ENCODE peak calls at places on chromosomes 3 and 15, in six cellular contexts. One of them, this sample, is unnamed.

GRCh38 chr3:20054549-20054987 is 14.3 kb downstream of the KAT2B start:
- DNase-seq in foreskin keratinocyte: peak; percentile 99
- DNase-seq in tibial nerve: peak; percentile 43
- DNase-seq in heart left ventricle: peak; percentile 57
- DNase-seq in effector memory CD4-positive, alpha-beta T cell: peak; percentile 58
- DNase-seq in IMR-90: peak; percentile 78
- DNase-seq in this sample: peak; percentile 36

GRCh38 chr15:99100245-99101173 is 4.4 kb upstream of the SYNM start:
- DNase-seq in IMR-90: peak; percentile 63
- DNase-seq in tibial nerve: peak; percentile 71
- DNase-seq in heart left ventricle: peak; percentile 79
- DNase-seq in effector memory CD4-positive, alpha-beta T cell: no peak
- DNase-seq in foreskin keratinocyte: no peak
- DNase-seq in this sample: peak; percentile 93

GRCh38 chr15:50594311-50594710 is 47.8 kb upstream of the USP50 start:
- DNase-seq in tibial nerve: no peak
- DNase-seq in IMR-90: no peak
- DNase-seq in heart left ventricle: no peak
- DNase-seq in foreskin keratinocyte: no peak
- DNase-seq in effector memory CD4-positive, alpha-beta T cell: no peak
- DNase-seq in this sample: no peak

GRCh38 chr3:63538912-63539311 is 113.6 kb upstream of the SNTN start:
- DNase-seq in heart left ventricle: no peak
- DNase-seq in tibial nerve: no peak
- DNase-seq in effector memory CD4-positive, alpha-beta T cell: no peak
- DNase-seq in IMR-90: no peak
- DNase-seq in foreskin keratinocyte: no peak
- DNase-seq in this sample: no peak

GRCh38 chr3:156519758-156520162 is 35.2 kb downstream of the SSR3 start:
- DNase-seq in foreskin keratinocyte: no peak
- DNase-seq in effector memory CD4-positive, alpha-beta T cell: no peak
- DNase-seq in IMR-90: no peak
- DNase-seq in tibial nerve: no peak
- DNase-seq in heart left ventricle: no peak
- DNase-seq in this sample: no peak

GRCh38 chr3:87410110-87410509 is 133.7 kb upstream of the POU1F1 start:
- DNase-seq in foreskin keratinocyte: no peak
- DNase-seq in tibial nerve: no peak
- DNase-seq in effector memory CD4-positive, alpha-beta T cell: no peak
- DNase-seq in heart left ventricle: no peak
- DNase-seq in IMR-90: no peak
- DNase-seq in this sample: no peak

GRCh38 chr3:140577911-140578310 is 100.0 kb upstream of the TRIM42 start:
- DNase-seq in foreskin keratinocyte: no peak
- DNase-seq in tibial nerve: no peak
- DNase-seq in heart left ventricle: no peak
- DNase-seq in IMR-90: no peak
- DNase-seq in effector memory CD4-positive, alpha-beta T cell: no peak
- DNase-seq in this sample: no peak

GRCh38 chr3:28698706-28699105 is 350.1 kb upstream of the AZI2 start:
- DNase-seq in IMR-90: no peak
- DNase-seq in effector memory CD4-positive, alpha-beta T cell: no peak
- DNase-seq in heart left ventricle: no peak
- DNase-seq in foreskin keratinocyte: no peak
- DNase-seq in tibial nerve: no peak
- DNase-seq in this sample: no peak

GRCh38 chr3:23096041-23096440 is 107.1 kb upstream of the UBE2E2 start:
- DNase-seq in tibial nerve: no peak
- DNase-seq in heart left ventricle: no peak
- DNase-seq in IMR-90: no peak
- DNase-seq in effector memory CD4-positive, alpha-beta T cell: no peak
- DNase-seq in foreskin keratinocyte: no peak
- DNase-seq in this sample: no peak

GRCh38 chr3:172939651-172940293 is 189.2 kb downstream of the ECT2 start:
- DNase-seq in heart left ventricle: no peak
- DNase-seq in foreskin keratinocyte: no peak
- DNase-seq in effector memory CD4-positive, alpha-beta T cell: no peak
- DNase-seq in IMR-90: no peak
- DNase-seq in tibial nerve: no peak
- DNase-seq in this sample: no peak

GRCh38 chr15:45456212-45457106 is 66.1 kb downstream of the SLC30A4 start:
- DNase-seq in IMR-90: peak; percentile 100
- DNase-seq in foreskin keratinocyte: peak; percentile 99
- DNase-seq in heart left ventricle: peak; percentile 38
- DNase-seq in tibial nerve: peak; percentile 51
- DNase-seq in effector memory CD4-positive, alpha-beta T cell: peak; percentile 77
- DNase-seq in this sample: peak; percentile 30

GRCh38 chr3:183116051-183116614 is 16.8 kb upstream of the MCCC1 start:
- DNase-seq in IMR-90: no peak
- DNase-seq in tibial nerve: no peak
- DNase-seq in heart left ventricle: no peak
- DNase-seq in foreskin keratinocyte: peak; percentile 20
- DNase-seq in effector memory CD4-positive, alpha-beta T cell: no peak
- DNase-seq in this sample: peak; percentile 76

GRCh38 chr3:11909726-11910125 is 63.0 kb upstream of the TAMM41 start:
- DNase-seq in heart left ventricle: no peak
- DNase-seq in IMR-90: no peak
- DNase-seq in effector memory CD4-positive, alpha-beta T cell: no peak
- DNase-seq in foreskin keratinocyte: no peak
- DNase-seq in tibial nerve: no peak
- DNase-seq in this sample: no peak

GRCh38 chr15:77187751-77188464 is 117.0 kb upstream of the TSPAN3 start:
- DNase-seq in IMR-90: peak; percentile 47
- DNase-seq in tibial nerve: peak; percentile 58
- DNase-seq in effector memory CD4-positive, alpha-beta T cell: no peak
- DNase-seq in foreskin keratinocyte: peak; percentile 33
- DNase-seq in heart left ventricle: peak; percentile 71
- DNase-seq in this sample: no peak

GRCh38 chr3:128081846-128082245 is 29.6 kb downstream of the SEC61A1 start:
- DNase-seq in tibial nerve: no peak
- DNase-seq in effector memory CD4-positive, alpha-beta T cell: no peak
- DNase-seq in foreskin keratinocyte: no peak
- DNase-seq in IMR-90: peak; percentile 78
- DNase-seq in heart left ventricle: no peak
- DNase-seq in this sample: no peak

GRCh38 chr15:99424978-99425665 is 140.7 kb upstream of the MEF2A start:
- DNase-seq in foreskin keratinocyte: peak; percentile 78
- DNase-seq in effector memory CD4-positive, alpha-beta T cell: no peak
- DNase-seq in tibial nerve: peak; percentile 20
- DNase-seq in IMR-90: peak; percentile 90
- DNase-seq in heart left ventricle: peak; percentile 55
- DNase-seq in this sample: peak; percentile 50

GRCh38 chr3:79236488-79236887 is 531.3 kb downstream of the ROBO1 start:
- DNase-seq in tibial nerve: no peak
- DNase-seq in heart left ventricle: no peak
- DNase-seq in IMR-90: peak; percentile 32
- DNase-seq in foreskin keratinocyte: no peak
- DNase-seq in effector memory CD4-positive, alpha-beta T cell: no peak
- DNase-seq in this sample: no peak

GRCh38 chr3:192422321-192422997 is 304.9 kb downstream of the FGF12 start:
- DNase-seq in tibial nerve: no peak
- DNase-seq in foreskin keratinocyte: peak; percentile 65
- DNase-seq in IMR-90: no peak
- DNase-seq in heart left ventricle: no peak
- DNase-seq in effector memory CD4-positive, alpha-beta T cell: no peak
- DNase-seq in this sample: no peak

GRCh38 chr3:12401208-12401607 is 83.1 kb upstream of the TSEN2 start:
- DNase-seq in IMR-90: no peak
- DNase-seq in foreskin keratinocyte: no peak
- DNase-seq in tibial nerve: no peak
- DNase-seq in effector memory CD4-positive, alpha-beta T cell: no peak
- DNase-seq in heart left ventricle: no peak
- DNase-seq in this sample: no peak

GRCh38 chr3:37347941-37348340 is 173.6 kb upstream of the LRRFIP2 start:
- DNase-seq in IMR-90: peak; percentile 29
- DNase-seq in tibial nerve: no peak
- DNase-seq in effector memory CD4-positive, alpha-beta T cell: no peak
- DNase-seq in foreskin keratinocyte: no peak
- DNase-seq in heart left ventricle: no peak
- DNase-seq in this sample: no peak

GRCh38 chr3:133083395-133083794 is 45.2 kb downstream of the TMEM108 start:
- DNase-seq in foreskin keratinocyte: no peak
- DNase-seq in heart left ventricle: no peak
- DNase-seq in IMR-90: no peak
- DNase-seq in effector memory CD4-positive, alpha-beta T cell: no peak
- DNase-seq in tibial nerve: no peak
- DNase-seq in this sample: no peak

DNA sequence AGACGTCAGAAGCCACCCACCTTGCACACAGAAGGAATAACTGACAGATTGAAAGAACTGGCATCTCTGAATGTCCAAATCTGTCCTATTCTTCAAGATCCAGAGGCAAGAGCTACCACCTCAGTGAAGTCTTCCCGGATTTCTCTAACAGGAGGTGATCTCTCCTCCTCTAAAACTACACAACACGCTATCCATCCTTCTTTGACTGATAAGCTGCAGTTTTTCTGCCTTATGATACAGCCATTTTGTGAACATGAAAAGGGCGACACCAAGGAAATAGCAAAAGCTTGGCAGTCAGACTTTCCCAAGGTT is 37.1 kb upstream of the HES1 start:
- DNase-seq in foreskin keratinocyte: no peak
- DNase-seq in effector memory CD4-positive, alpha-beta T cell: no peak
- DNase-seq in IMR-90: no peak
- DNase-seq in tibial nerve: no peak
- DNase-seq in heart left ventricle: no peak
- DNase-seq in this sample: no peak
- H3K27me3 ChIP-seq in foreskin keratinocyte: peaks cover 28% of the 10 kb centered on the region
- H3K27me3 ChIP-seq in effector memory CD4-positive, alpha-beta T cell: no peaks in the 10 kb centered on the region
- H3K27me3 ChIP-seq in IMR-90: peaks cover 65% of the 10 kb centered on the region
- H3K27me3 ChIP-seq in tibial nerve: no peaks in the 10 kb centered on the region
- H3K27me3 ChIP-seq in heart left ventricle: no peaks in the 10 kb centered on the region
- H3K27me3 ChIP-seq in this sample: no peaks in the 10 kb centered on the region

DNA sequence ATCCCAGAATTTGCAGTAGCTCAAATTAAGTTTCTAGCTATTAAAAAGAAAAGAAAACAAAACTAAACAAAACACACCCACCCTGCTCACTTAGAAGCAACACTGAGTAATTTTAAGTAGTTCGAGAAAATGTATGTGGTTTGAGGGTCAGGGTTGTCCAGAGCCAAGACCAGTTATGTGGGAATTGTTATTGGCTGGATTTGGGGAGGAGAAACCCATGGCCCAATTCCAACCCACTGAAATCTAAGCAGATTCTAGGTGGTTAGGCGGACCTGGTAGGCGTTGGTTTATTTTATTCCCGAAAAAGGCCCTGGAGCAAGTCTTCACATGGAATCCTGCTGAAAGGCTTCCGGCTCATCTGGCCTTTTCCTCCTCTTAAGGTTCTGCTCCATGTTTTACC is 63.8 kb downstream of the FLNB start:
- DNase-seq in IMR-90: peak; percentile 81
- DNase-seq in effector memory CD4-positive, alpha-beta T cell: no peak
- DNase-seq in heart left ventricle: no peak
- DNase-seq in tibial nerve: no peak
- DNase-seq in foreskin keratinocyte: no peak
- DNase-seq in this sample: no peak
- H3K4me1 ChIP-seq in IMR-90: peaks cover 23% of the 10 kb centered on the region
- H3K4me1 ChIP-seq in effector memory CD4-positive, alpha-beta T cell: no peaks in the 10 kb centered on the region
- H3K4me1 ChIP-seq in heart left ventricle: peaks cover 14% of the 10 kb centered on the region
- H3K4me1 ChIP-seq in tibial nerve: peaks cover 80% of the 10 kb centered on the region
- H3K4me1 ChIP-seq in foreskin keratinocyte: no peaks in the 10 kb centered on the region
- H3K4me1 ChIP-seq in this sample: no peaks in the 10 kb centered on the region

GRCh38 chr3:72259755-72260589 is 475.0 kb upstream of the PROK2 start:
- DNase-seq in heart left ventricle: no peak
- DNase-seq in IMR-90: no peak
- DNase-seq in tibial nerve: no peak
- DNase-seq in effector memory CD4-positive, alpha-beta T cell: no peak
- DNase-seq in foreskin keratinocyte: no peak
- DNase-seq in this sample: no peak

GRCh38 chr3:72255736-72256559 is 471.0 kb upstream of the PROK2 start:
- DNase-seq in heart left ventricle: no peak
- DNase-seq in IMR-90: no peak
- DNase-seq in tibial nerve: no peak
- DNase-seq in foreskin keratinocyte: peak; percentile 33
- DNase-seq in effector memory CD4-positive, alpha-beta T cell: no peak
- DNase-seq in this sample: peak; percentile 78

GRCh38 chr3:72260590-72260914 is 475.6 kb upstream of the PROK2 start:
- DNase-seq in heart left ventricle: no peak
- DNase-seq in tibial nerve: no peak
- DNase-seq in IMR-90: no peak
- DNase-seq in effector memory CD4-positive, alpha-beta T cell: no peak
- DNase-seq in foreskin keratinocyte: no peak
- DNase-seq in this sample: peak; percentile 25

GRCh38 chr3:72258786-72259185 is 473.8 kb upstream of the PROK2 start:
- DNase-seq in tibial nerve: no peak
- DNase-seq in effector memory CD4-positive, alpha-beta T cell: no peak
- DNase-seq in IMR-90: no peak
- DNase-seq in foreskin keratinocyte: no peak
- DNase-seq in heart left ventricle: no peak
- DNase-seq in this sample: no peak

GRCh38 chr3:72258366-72258765 is 473.4 kb upstream of the PROK2 start:
- DNase-seq in heart left ventricle: no peak
- DNase-seq in effector memory CD4-positive, alpha-beta T cell: no peak
- DNase-seq in foreskin keratinocyte: no peak
- DNase-seq in tibial nerve: no peak
- DNase-seq in IMR-90: no peak
- DNase-seq in this sample: no peak
- H3K27me3 ChIP-seq in heart left ventricle: no peaks in the 10 kb centered on the region
- H3K27me3 ChIP-seq in effector memory CD4-positive, alpha-beta T cell: no peaks in the 10 kb centered on the region
- H3K27me3 ChIP-seq in foreskin keratinocyte: peaks cover 94% of the 10 kb centered on the region
- H3K27me3 ChIP-seq in tibial nerve: no peaks in the 10 kb centered on the region
- H3K27me3 ChIP-seq in IMR-90: peaks cover 48% of the 10 kb centered on the region
- H3K27me3 ChIP-seq in this sample: no peaks in the 10 kb centered on the region

DNA sequence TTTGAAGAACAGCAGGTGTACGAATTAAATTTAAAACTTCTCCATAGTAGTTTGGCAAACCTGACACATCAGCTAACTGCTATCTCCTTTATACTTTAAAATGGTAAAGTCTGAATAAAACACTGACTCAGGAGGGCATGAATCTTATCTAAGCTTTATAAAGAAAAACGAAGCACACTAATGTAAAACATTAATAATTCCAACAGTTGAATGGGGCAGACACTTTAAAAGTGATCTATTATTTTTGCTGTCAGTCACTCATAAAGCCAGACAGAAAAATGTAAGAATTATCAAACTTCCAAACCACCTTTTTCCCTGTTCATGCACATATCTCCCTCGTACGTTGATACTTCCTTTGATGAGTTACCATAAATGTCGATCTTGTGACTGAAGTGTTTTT is 2.6 kb downstream of the ARF4 start:
- DNase-seq in IMR-90: no peak
- DNase-seq in tibial nerve: no peak
- DNase-seq in effector memory CD4-positive, alpha-beta T cell: no peak
- DNase-seq in heart left ventricle: no peak
- DNase-seq in foreskin keratinocyte: no peak
- DNase-seq in this sample: no peak
- H3K4me1 ChIP-seq in IMR-90: peaks cover 9% of the 10 kb centered on the region
- H3K4me1 ChIP-seq in tibial nerve: peaks cover 61% of the 10 kb centered on the region
- H3K4me1 ChIP-seq in effector memory CD4-positive, alpha-beta T cell: peaks cover 24% of the 10 kb centered on the region
- H3K4me1 ChIP-seq in heart left ventricle: peaks cover 13% of the 10 kb centered on the region
- H3K4me1 ChIP-seq in foreskin keratinocyte: peaks cover 14% of the 10 kb centered on the region
- H3K4me1 ChIP-seq in this sample: no peaks in the 10 kb centered on the region

This sample was measured in BE2C.